ENCODE peak calls at places on chromosomes 6 and 20, in five cellular contexts. N, U, A, E and K are unnamed samples.

GRCh38 chr6:151763938-151764680 is 43.4 kb upstream of the ESR1 start:
- DNase-seq in N (peak; percentile 96), U (peak; percentile 98), A (peak; percentile 93), E (peak; percentile 68), K (peak; percentile 85)

GRCh38 chr6:34355889-34356288 is 36.6 kb downstream of the NUDT3 start:
- DNase-seq in N (no peak), U (no peak), A (no peak), E (no peak), K (no peak)

GRCh38 chr20:57459897-57460663 is 64.9 kb downstream of the CTCFL start:
- DNase-seq in N (no peak), U (no peak), A (no peak), E (no peak), K (no peak)

GRCh38 chr6:45021652-45022051 is 306.5 kb upstream of the RUNX2 start:
- DNase-seq in N (no peak), U (no peak), A (no peak), E (no peak), K (no peak)

GRCh38 chr6:129740013-129740412 is 30.0 kb upstream of the ARHGAP18 start:
- DNase-seq in N (no peak), U (no peak), A (no peak), E (no peak), K (no peak)

GRCh38 chr6:35596448-35597442 is 84.0 kb upstream of the TULP1 start:
- DNase-seq in N (no peak), U (no peak), A (no peak), E (no peak), K (no peak)

GRCh38 chr20:13772529-13772928 is 12.2 kb downstream of the ESF1 start:
- DNase-seq in N (no peak), U (no peak), A (no peak), E (no peak), K (no peak)

GRCh38 chr6:36944650-36945049 is 9.9 kb upstream of the PI16 start:
- DNase-seq in N (no peak), U (no peak), A (no peak), E (no peak), K (peak; percentile 77)

GRCh38 chr6:40634429-40634828 is 47.3 kb upstream of the LRFN2 start:
- DNase-seq in N (no peak), U (no peak), A (no peak), E (no peak), K (no peak)

GRCh38 chr20:51588762-51589161 is 46.2 kb upstream of the NFATC2 start:
- DNase-seq in N (no peak), U (no peak), A (no peak), E (no peak), K (no peak)

GRCh38 chr20:47814632-47815415 is 29.5 kb upstream of the SULF2 start:
- DNase-seq in N (no peak), U (no peak), A (no peak), E (no peak), K (no peak)

GRCh38 chr20:25020901-25021301 is 28.4 kb upstream of the APMAP start:
- DNase-seq in N (no peak), U (no peak), A (no peak), E (no peak), K (no peak)

GRCh38 chr20:32534661-32535240 is 50.4 kb downstream of the NOL4L start:
- DNase-seq in N (peak; percentile 48), U (peak; percentile 50), A (no peak), E (no peak), K (no peak)

GRCh38 chr6:106735136-106735535 is 105.8 kb downstream of the QRSL1 start:
- DNase-seq in N (no peak), U (no peak), A (no peak), E (no peak), K (no peak)

GRCh38 chr20:805713-806112 is 27.8 kb upstream of the FAM110A start:
- DNase-seq in N (peak; percentile 71), U (no peak), A (no peak), E (peak; percentile 43), K (no peak)

GRCh38 chr20:8646026-8646425 is 422.9 kb upstream of the PLCB4 start:
- DNase-seq in N (no peak), U (no peak), A (no peak), E (no peak), K (no peak)

GRCh38 chr6:22829070-22829469 is 259.7 kb downstream of the HDGFL1 start:
- DNase-seq in N (no peak), U (no peak), A (no peak), E (no peak), K (no peak)

DNA sequence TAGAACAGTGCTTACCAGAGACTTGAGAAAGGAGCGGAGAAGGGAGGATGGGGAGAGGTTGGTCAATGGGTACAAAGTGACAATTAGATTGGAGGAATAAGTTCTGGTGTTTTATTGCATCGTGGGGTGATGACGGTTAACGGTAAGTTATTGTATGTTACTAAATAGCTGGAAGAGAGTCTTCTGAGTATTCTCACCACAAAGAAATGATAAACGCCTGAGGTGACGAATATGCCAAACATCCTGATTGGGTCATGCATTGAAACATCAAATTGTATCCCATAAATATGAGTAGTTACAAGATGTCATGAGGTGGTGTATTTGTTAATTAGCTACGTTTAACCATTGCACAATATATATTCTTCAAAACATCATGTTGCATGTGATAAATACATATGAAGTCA is 38.2 kb upstream of the RNF24 start:
- DNase-seq in N (no peak), U (no peak), A (no peak), E (no peak), K (peak; percentile 87)
- H2AK5ac ChIP-seq in N (no peak overlapping the region), U (no peak overlapping the region), A (no peak overlapping the region), E (no peak overlapping the region), K (no peak overlapping the region)

DNA sequence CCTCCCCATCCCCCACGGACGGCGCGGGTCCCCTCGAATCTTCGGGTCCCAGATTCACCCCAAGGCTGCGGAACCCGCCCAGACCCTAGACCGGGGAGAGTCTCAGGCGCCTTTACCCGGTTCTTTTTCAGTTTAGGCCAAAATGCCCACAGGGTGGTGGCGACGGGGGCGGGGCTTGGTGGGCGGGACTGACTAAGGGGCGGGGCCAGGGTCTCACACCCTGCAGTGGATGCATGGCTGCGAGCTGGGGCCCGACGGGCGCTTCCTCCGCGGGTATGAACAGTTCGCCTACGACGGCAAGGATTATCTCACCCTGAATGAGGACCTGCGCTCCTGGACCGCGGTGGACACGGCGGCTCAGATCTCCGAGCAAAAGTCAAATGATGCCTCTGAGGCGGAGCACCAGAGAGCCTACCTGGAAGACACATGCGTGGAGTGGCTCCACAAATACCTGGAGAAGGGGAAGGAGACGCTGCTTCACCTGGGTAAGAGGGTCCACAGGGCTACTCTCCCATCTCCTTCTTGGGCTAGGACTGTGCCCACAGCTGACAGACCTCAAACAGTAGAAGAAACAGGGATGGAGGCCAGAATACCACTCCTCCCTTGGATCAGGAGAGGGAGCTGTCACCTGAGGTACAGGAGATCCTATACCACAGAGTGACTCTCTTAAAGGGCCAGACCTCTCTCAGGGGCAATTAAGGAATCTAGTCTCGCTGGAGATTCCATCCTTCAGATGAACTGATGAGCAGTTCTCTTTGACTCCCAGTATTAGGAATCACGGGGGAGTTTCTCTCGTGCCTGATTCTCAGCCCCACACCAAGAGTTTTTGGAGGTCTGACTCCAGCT is 945 bp downstream of the HLA-E start:
- DNase-seq in N (peak; percentile 74), U (peak; percentile 83), A (peak; percentile 80), E (peak; percentile 66), K (peak; percentile 66)
- H2AK5ac ChIP-seq in N (no peak overlapping the region), U (no peak overlapping the region), A (no peak overlapping the region), E (no peak overlapping the region), K (peak overlapping the region; percentile 20)

DNA sequence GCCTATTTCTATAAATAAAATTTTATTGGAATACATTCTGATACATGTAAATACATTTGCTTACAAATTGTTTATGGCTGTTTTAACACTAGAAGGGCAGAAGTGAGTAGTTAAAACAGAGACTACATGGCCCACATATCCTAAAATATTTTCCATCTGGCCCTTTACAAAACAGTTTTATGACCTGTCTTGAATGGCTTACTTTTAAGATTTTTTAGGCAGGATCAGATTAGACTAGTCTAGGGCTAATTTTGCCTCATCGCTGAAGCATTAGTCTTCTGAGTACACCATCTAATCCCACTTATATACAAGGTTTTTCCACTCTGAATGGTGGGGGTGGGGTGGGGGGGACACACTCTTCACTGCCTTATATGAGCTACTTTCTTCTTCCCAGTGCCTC is 27.1 kb downstream of the PLAGL1 start:
- DNase-seq in N (no peak), U (no peak), A (no peak), E (no peak), K (no peak)
- H2AK5ac ChIP-seq in N (no peak overlapping the region), U (no peak overlapping the region), A (no peak overlapping the region), E (no peak overlapping the region), K (no peak overlapping the region)

GRCh38 chr6:155491421-155491820 is 35.8 kb upstream of the NOX3 start:
- DNase-seq in N (no peak), U (no peak), A (no peak), E (no peak), K (no peak)

GRCh38 chr6:155492061-155492735 is 36.6 kb upstream of the NOX3 start:
- DNase-seq in N (no peak), U (no peak), A (no peak), E (no peak), K (no peak)

GRCh38 chr6:155495011-155495768 is 39.6 kb upstream of the NOX3 start:
- DNase-seq in N (peak; percentile 87), U (peak; percentile 69), A (peak; percentile 59), E (peak; percentile 45), K (no peak)

GRCh38 chr6:155493694-155494143 is 38.1 kb upstream of the NOX3 start:
- DNase-seq in N (peak; percentile 91), U (no peak), A (no peak), E (no peak), K (peak; percentile 84)

DNA sequence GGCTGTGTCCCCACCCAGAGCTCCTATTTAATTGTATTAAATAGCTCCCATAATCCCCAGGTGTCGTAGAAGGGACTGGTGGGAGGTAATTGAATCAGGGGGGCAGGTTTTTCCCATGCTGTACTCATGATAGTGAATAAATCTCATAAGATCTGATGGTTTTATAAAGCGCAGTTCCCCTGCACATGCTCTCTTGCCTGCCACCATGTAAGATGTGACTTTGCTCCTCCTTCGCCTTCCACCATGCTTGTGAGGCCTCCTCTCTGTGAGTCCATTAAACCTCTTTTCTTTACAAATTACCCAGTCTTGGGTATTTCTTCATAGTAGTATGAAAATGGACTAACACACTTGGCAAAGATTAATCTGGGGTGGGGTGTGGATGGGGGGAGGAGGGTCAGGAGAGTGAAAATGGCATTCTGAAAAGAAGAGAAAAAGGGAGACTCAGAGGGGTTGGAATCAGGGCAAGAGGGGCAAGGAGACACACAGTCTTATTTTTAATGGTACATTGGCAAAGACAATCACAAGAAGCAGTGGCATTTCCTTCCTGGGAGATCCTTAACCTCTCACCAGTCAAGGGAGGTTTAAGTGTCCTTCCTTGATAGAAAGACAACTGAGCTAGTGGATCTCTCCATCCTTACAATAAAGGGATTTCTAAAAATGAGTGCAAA is 37.5 kb upstream of the NOX3 start:
- DNase-seq in N (no peak), U (no peak), A (no peak), E (no peak), K (no peak)
- H2AK5ac ChIP-seq in N (no peak overlapping the region), U (no peak overlapping the region), A (no peak overlapping the region), E (no peak overlapping the region), K (no peak overlapping the region)

DNA sequence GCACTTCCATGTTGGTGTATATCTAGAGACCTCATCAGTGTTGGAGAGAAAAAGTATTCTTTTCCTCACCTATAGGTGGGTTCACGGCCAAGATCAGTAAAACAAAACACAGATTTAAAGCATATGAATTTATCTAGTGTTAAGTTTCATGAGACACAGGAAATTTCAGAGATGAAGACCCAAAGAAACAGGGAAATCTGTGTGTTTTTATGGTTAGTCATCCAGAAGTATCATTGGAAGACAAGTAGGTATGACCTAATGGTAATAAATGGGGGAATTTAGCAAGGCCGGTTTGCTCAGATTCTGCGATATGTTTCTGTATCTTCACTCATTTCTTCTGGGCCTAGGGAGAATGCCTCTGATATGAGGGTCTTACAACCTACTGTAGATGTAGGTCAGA is 419.6 kb upstream of the MARCKS start:
- DNase-seq in N (no peak), U (no peak), A (no peak), E (no peak), K (no peak)
- H2AK5ac ChIP-seq in N (no peak overlapping the region), U (no peak overlapping the region), A (no peak overlapping the region), E (no peak overlapping the region), K (no peak overlapping the region)